ENCODE peak calls at places on chromosomes 12 and 14, in six cellular contexts. One of them, this sample, is unnamed.

GRCh38 chr14:53055003-53055402 is 98.1 kb downstream of the DDHD1 start:
- DNase-seq in PC-3: peak; percentile 78
- DNase-seq in HFFc6: peak; percentile 64
- DNase-seq in T-cell: no peak
- DNase-seq in endothelial cell: no peak
- DNase-seq in NCI-H1048: peak; percentile 1
- DNase-seq in this sample: no peak

GRCh38 chr12:14156606-14157005 is 175.2 kb upstream of the GRIN2B start:
- DNase-seq in PC-3: no peak
- DNase-seq in HFFc6: no peak
- DNase-seq in T-cell: no peak
- DNase-seq in endothelial cell: no peak
- DNase-seq in NCI-H1048: no peak
- DNase-seq in this sample: no peak

GRCh38 chr12:46349253-46349652 is 23.3 kb downstream of the SLC38A2 start:
- DNase-seq in PC-3: no peak
- DNase-seq in HFFc6: no peak
- DNase-seq in T-cell: no peak
- DNase-seq in endothelial cell: no peak
- DNase-seq in NCI-H1048: no peak
- DNase-seq in this sample: no peak

GRCh38 chr14:29999013-29999539 is 71.4 kb upstream of the PRKD1 start:
- DNase-seq in PC-3: no peak
- DNase-seq in HFFc6: no peak
- DNase-seq in T-cell: no peak
- DNase-seq in endothelial cell: no peak
- DNase-seq in NCI-H1048: no peak
- DNase-seq in this sample: no peak

GRCh38 chr12:58500399-58500798 is 419.9 kb downstream of the LRIG3 start:
- DNase-seq in PC-3: peak; percentile 39
- DNase-seq in HFFc6: no peak
- DNase-seq in T-cell: no peak
- DNase-seq in endothelial cell: no peak
- DNase-seq in NCI-H1048: no peak
- DNase-seq in this sample: no peak

GRCh38 chr14:20516921-20517320 is 11.6 kb downstream of the RNASE10 start:
- DNase-seq in PC-3: peak; percentile 84
- DNase-seq in HFFc6: peak; percentile 34
- DNase-seq in T-cell: no peak
- DNase-seq in endothelial cell: no peak
- DNase-seq in NCI-H1048: no peak
- DNase-seq in this sample: no peak

GRCh38 chr12:52602552-52602951 is 1.3 kb upstream of the KRT72 start:
- DNase-seq in PC-3: no peak
- DNase-seq in HFFc6: no peak
- DNase-seq in T-cell: no peak
- DNase-seq in endothelial cell: no peak
- DNase-seq in NCI-H1048: no peak
- DNase-seq in this sample: no peak

GRCh38 chr12:12715459-12716150 is 1.6 kb upstream of the CDKN1B start:
- DNase-seq in PC-3: peak; percentile 5
- DNase-seq in HFFc6: no peak
- DNase-seq in T-cell: no peak
- DNase-seq in endothelial cell: no peak
- DNase-seq in NCI-H1048: no peak
- DNase-seq in this sample: no peak

GRCh38 chr12:46523863-46524770 is 151.5 kb upstream of the SLC38A2 start:
- DNase-seq in PC-3: peak; percentile 97
- DNase-seq in HFFc6: peak; percentile 99
- DNase-seq in T-cell: peak; percentile 42
- DNase-seq in endothelial cell: no peak
- DNase-seq in NCI-H1048: no peak
- DNase-seq in this sample: peak; percentile 93

GRCh38 chr14:73661872-73662271 is 17.1 kb downstream of the DNAL1 start:
- DNase-seq in PC-3: no peak
- DNase-seq in HFFc6: peak; percentile 6
- DNase-seq in T-cell: no peak
- DNase-seq in endothelial cell: no peak
- DNase-seq in NCI-H1048: no peak
- DNase-seq in this sample: no peak

GRCh38 chr12:67630373-67631088 is 18.0 kb upstream of the DYRK2 start:
- DNase-seq in PC-3: peak; percentile 2
- DNase-seq in HFFc6: no peak
- DNase-seq in T-cell: peak; percentile 94
- DNase-seq in endothelial cell: peak; percentile 42
- DNase-seq in NCI-H1048: no peak
- DNase-seq in this sample: peak; percentile 34

GRCh38 chr14:37985826-37986470 is 221.8 kb upstream of the SSTR1 start:
- DNase-seq in PC-3: peak; percentile 68
- DNase-seq in HFFc6: peak; percentile 32
- DNase-seq in T-cell: peak; percentile 29
- DNase-seq in endothelial cell: peak; percentile 33
- DNase-seq in NCI-H1048: no peak
- DNase-seq in this sample: no peak

GRCh38 chr14:25136811-25137210 is 86.9 kb upstream of the STXBP6 start:
- DNase-seq in PC-3: no peak
- DNase-seq in HFFc6: no peak
- DNase-seq in T-cell: no peak
- DNase-seq in endothelial cell: no peak
- DNase-seq in NCI-H1048: no peak
- DNase-seq in this sample: no peak